ENCODE peak calls at places on chromosomes 6 and 20, in six cellular contexts. P is fibroblast of lung, W is AG10803, C is psoas muscle, I is SK-N-SH, D is GM12865. G is an unnamed sample.

GRCh38 chr6:121596441-121596840 is 161.0 kb downstream of the GJA1 start:
- DNase-seq in D (no peak), I (no peak), P (peak), C (no peak), W (no peak), G (peak)

GRCh38 chr6:4603291-4603690 is 172.9 kb upstream of the CDYL start:
- DNase-seq in D (no peak), W (peak), P (peak), C (peak), I (no peak), G (peak)

GRCh38 chr6:142570221-142570671 is 268.4 kb downstream of the ADGRG6 start:
- DNase-seq in W (peak), I (no peak), P (peak), C (no peak), D (peak), G (peak)

GRCh38 chr20:18055261-18055660 is 2.5 kb downstream of the OVOL2 start:
- DNase-seq in D (no peak), I (no peak), W (no peak), P (no peak), C (no peak), G (no peak)

GRCh38 chr6:3825331-3825831 is 23.8 kb upstream of the FAM50B start:
- DNase-seq in P (peak), I (no peak), D (no peak), W (peak), C (peak), G (peak)

GRCh38 chr20:25280574-25281535 is 33.0 kb downstream of the PYGB start:
- DNase-seq in P (no peak), W (no peak), I (no peak), C (peak), D (no peak), G (no peak)

GRCh38 chr6:161108886-161109285 is 117.3 kb downstream of the MAP3K4 start:
- DNase-seq in W (no peak), I (no peak), C (no peak), D (no peak), P (no peak), G (no peak)

GRCh38 chr20:6081236-6081635 is 27.4 kb upstream of the LRRN4 start:
- DNase-seq in I (no peak), P (peak), D (no peak), W (peak), C (no peak), G (peak)

GRCh38 chr6:29745386-29745785 is 22.2 kb downstream of the HLA-F start:
- DNase-seq in P (no peak), D (no peak), W (no peak), I (no peak), C (no peak), G (no peak)

GRCh38 chr20:1266167-1266973 is at the start of gene SNPH:
- DNase-seq in I (peak), W (peak), P (peak), D (peak), C (peak), G (peak)

GRCh38 chr6:4914412-4915159 is 89.3 kb downstream of the RPP40 start:
- DNase-seq in D (no peak), I (no peak), W (peak), P (peak), C (no peak), G (peak)

GRCh38 chr6:42136508-42137191 is 5.8 kb downstream of the C6orf132 start:
- DNase-seq in D (peak), I (peak), P (peak), C (no peak), W (peak), G (peak)

GRCh38 chr6:24125980-24126379 is at the start of gene NRSN1:
- DNase-seq in I (peak), C (no peak), D (no peak), W (no peak), P (no peak), G (no peak)

GRCh38 chr20:53606364-53606985 is 12.8 kb upstream of the ZNF217 start:
- DNase-seq in P (peak), I (no peak), C (no peak), W (peak), D (no peak), G (peak)

GRCh38 chr6:9647043-9647520 is 767.8 kb downstream of the TFAP2A start:
- DNase-seq in C (no peak), D (no peak), P (peak), I (no peak), W (no peak), G (no peak)

GRCh38 chr6:137365648-137366047 is 128.5 kb downstream of the OLIG3 start:
- DNase-seq in W (no peak), I (no peak), P (no peak), D (no peak), C (no peak), G (no peak)

GRCh38 chr20:11015440-11015839 is 341.6 kb upstream of the JAG1 start:
- DNase-seq in W (no peak), I (no peak), D (no peak), C (no peak), P (no peak), G (no peak)

GRCh38 chr6:104941694-104942177 is 15.2 kb upstream of the LIN28B start:
- DNase-seq in C (no peak), P (no peak), I (no peak), W (no peak), D (no peak), G (no peak)

GRCh38 chr20:40949346-40949745 is 79.3 kb upstream of the TOP1 start:
- DNase-seq in P (no peak), I (no peak), W (no peak), C (no peak), D (no peak), G (no peak)

GRCh38 chr20:39146394-39146793 is 184.2 kb downstream of the DHX35 start:
- DNase-seq in D (no peak), W (no peak), C (no peak), P (no peak), I (no peak), G (no peak)

GRCh38 chr6:111480988-111481830 is 1.8 kb downstream of the REV3L start:
- DNase-seq in I (no peak), P (peak), C (no peak), D (no peak), W (no peak), G (no peak)

GRCh38 chr6:132511159-132511835 is 1.6 kb downstream of the STX7 start:
- DNase-seq in D (peak), P (no peak), C (no peak), I (no peak), W (no peak), G (peak)

GRCh38 chr6:125477849-125478248 is 176.1 kb upstream of the HDDC2 start:
- DNase-seq in P (no peak), C (no peak), W (peak), I (no peak), D (no peak), G (peak)

GRCh38 chr20:6744805-6745204 is 22.7 kb upstream of the BMP2 start:
- DNase-seq in C (no peak), D (no peak), P (no peak), W (peak), I (no peak), G (no peak)

GRCh38 chr20:9590189-9590588 is 75.8 kb downstream of the LAMP5 start:
- DNase-seq in D (peak), P (peak), I (no peak), C (no peak), W (peak), G (peak)

GRCh38 chr20:18255526-18255925 is 32.8 kb upstream of the ZNF133 start:
- DNase-seq in P (no peak), C (no peak), D (no peak), W (no peak), I (no peak), G (no peak)

GRCh38 chr6:45423901-45424627 is 46.3 kb upstream of the SUPT3H start:
- DNase-seq in I (peak), C (peak), W (no peak), P (peak), D (peak), G (no peak)

GRCh38 chr20:18224968-18225568 is 63.3 kb upstream of the ZNF133 start:
- DNase-seq in W (peak), C (peak), I (peak), D (no peak), P (peak), G (peak)

GRCh38 chr6:111950661-111951426 is 77.6 kb upstream of the FYN start:
- DNase-seq in C (no peak), P (peak), W (peak), D (no peak), I (peak), G (peak)

DNA sequence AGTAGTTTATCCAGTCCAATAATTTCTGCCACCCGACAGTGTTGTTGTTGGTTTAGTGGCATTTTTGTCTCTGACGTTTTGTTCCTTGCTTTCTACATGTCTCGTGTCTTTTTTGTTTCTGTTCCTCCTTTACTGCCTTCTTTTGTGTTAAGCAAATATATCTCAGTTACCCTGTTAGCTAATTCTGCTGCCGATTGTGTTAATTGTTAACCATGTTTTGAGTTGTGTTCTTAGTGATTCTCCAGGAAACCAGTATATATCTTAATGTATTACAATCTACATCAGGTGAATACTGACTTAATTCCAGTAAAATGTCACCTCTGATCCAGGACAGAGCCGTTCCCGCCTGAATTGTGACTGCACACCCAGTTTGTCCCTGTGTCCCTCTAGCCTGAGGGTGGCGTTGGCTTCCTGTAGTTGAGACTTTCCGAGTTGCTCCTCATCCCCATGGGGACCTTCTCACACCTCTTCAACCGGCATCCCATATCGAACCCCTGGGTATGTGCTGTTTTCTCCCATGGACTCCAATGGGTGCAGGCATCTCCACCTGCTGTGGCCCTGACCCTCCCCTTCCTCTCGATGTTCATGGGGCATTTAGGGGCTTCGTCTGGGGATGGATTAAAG is 35.8 kb upstream of the BHLHE23 start:
- DNase-seq in I (no peak), W (no peak), P (no peak), D (no peak), C (peak), G (no peak)
- H3K4me3 ChIP-seq in I (no peak), W (no peak), P (no peak), D (no peak), C (no peak), G (no peak)

DNA sequence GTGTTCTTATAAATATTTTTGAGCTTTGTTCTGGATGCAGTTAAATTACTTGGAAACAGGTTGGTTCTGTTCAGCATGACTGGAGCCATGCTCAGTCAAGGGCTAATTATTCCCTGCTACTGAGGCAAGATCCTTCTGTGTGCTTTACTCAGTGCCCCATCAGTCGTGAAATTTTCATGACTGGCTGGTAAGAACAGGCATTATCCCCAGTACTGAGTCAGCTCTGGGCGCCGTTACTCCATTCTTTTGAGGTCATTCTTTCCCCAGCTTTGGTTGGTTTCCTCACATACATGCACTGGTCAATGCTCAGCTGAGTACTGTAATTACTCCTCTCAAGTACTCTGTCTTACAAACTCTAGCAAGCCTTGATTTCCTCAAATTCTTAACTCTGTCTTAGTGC is 71.3 kb downstream of the CDKAL1 start:
- DNase-seq in W (peak), C (no peak), I (no peak), D (no peak), P (peak), G (peak)
- H3K4me3 ChIP-seq in W (no peak), C (no peak), I (no peak), D (no peak), P (no peak), G (no peak)

GRCh38 chr20:33441142-33441955 is 2.2 kb downstream of the SNTA1 start:
- DNase-seq in C (no peak), W (no peak), D (no peak), I (no peak), P (no peak), G (no peak)
- H3K4me3 ChIP-seq in C (peak), W (no peak), D (no peak), I (no peak), P (no peak), G (no peak)

DNA sequence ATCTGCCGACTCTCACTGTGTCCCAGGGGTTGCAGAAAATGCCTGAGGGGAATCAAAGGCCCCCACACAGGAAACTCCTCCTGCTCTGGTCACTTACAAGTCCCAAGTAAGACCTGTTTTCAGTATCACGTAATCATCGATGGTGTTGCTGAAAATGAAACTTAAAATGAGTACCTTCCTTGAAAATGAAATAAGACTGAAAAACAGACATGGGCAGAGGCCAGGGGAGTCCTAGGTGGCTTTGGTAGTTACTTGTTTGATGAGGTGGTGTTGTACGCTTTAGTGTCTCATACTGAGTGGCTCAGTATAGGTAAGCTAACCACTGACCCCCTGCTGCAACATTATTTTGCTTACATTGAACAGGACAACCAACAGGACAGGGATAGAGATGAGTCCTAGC is 43.0 kb upstream of the SYNCRIP start:
- DNase-seq in P (no peak), I (no peak), W (no peak), C (no peak), D (peak), G (no peak)
- H3K4me3 ChIP-seq in P (no peak), I (no peak), W (no peak), C (peak), D (peak), G (no peak)

DNA sequence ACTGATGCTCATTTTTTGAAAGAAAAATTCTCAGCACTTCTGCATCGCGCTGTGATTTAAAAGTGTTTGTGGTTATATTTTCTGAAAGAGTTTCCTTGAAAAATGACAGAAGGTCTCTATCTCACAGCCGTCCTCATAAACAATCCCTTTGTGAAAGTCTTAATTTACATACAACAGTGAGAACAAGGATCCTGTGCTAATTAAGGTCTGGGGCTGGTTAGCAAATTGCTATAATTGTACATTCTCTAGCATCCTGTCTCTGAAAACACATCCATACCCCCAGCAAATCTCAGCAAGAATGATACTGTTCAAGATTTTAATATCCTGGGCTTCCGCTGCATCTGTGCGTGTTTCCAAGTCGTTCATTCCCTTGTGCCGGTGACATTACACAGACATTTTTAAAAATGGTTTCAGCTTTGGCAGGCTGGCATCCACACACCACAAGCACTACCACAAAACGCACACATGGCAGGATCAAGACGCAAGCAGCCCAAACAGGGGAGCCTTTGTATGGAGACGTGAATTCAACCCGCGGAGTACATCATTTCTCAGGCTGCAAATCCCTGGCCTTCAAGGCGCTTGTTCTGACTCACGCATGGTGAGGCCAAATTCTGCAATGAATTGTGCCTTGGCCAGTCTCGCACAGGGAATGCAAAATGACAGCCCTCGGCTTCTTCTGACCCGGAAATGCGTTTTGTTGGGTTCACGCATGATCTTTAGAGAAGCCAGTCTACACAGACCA is 20.3 kb downstream of the ZMYND8 start:
- DNase-seq in D (no peak), P (peak), C (peak), I (no peak), W (peak), G (peak)
- H3K4me3 ChIP-seq in D (no peak), P (peak), C (peak), I (no peak), W (peak), G (no peak)

G was measured in cardiac fibroblast.